ENCODE peak calls at places on chromosomes 1 and 21, in ten cellular contexts. One of them, this sample, is unnamed.

GRCh38 chr1:76939107-76939816 is 72.0 kb downstream of the ST6GALNAC5 start:
- DNase-seq in PC-9: no peak
- DNase-seq in A673: no peak
- DNase-seq in sigmoid colon: no peak
- DNase-seq in heart right ventricle: no peak
- DNase-seq in upper lobe of right lung: no peak
- DNase-seq in GM23248: peak; percentile 57
- DNase-seq in Panc1: no peak
- DNase-seq in neural progenitor cell: no peak
- DNase-seq in keratinocyte: no peak
- DNase-seq in this sample: no peak

GRCh38 chr1:209150114-209150513 is 433.4 kb upstream of the CAMK1G start:
- DNase-seq in PC-9: peak; percentile 3
- DNase-seq in A673: peak; percentile 52
- DNase-seq in sigmoid colon: no peak
- DNase-seq in heart right ventricle: no peak
- DNase-seq in upper lobe of right lung: no peak
- DNase-seq in GM23248: peak; percentile 49
- DNase-seq in Panc1: no peak
- DNase-seq in neural progenitor cell: peak; percentile 78
- DNase-seq in keratinocyte: no peak
- DNase-seq in this sample: no peak

GRCh38 chr1:108590436-108590835 is 30.5 kb downstream of the EEIG2 start:
- DNase-seq in PC-9: no peak
- DNase-seq in A673: peak; percentile 65
- DNase-seq in sigmoid colon: peak; percentile 67
- DNase-seq in heart right ventricle: no peak
- DNase-seq in upper lobe of right lung: no peak
- DNase-seq in GM23248: peak; percentile 54
- DNase-seq in Panc1: no peak
- DNase-seq in neural progenitor cell: no peak
- DNase-seq in keratinocyte: no peak
- DNase-seq in this sample: no peak

GRCh38 chr1:217135569-217135915 is 412.3 kb upstream of the ESRRG start:
- DNase-seq in PC-9: no peak
- DNase-seq in A673: no peak
- DNase-seq in sigmoid colon: no peak
- DNase-seq in heart right ventricle: no peak
- DNase-seq in upper lobe of right lung: no peak
- DNase-seq in GM23248: peak; percentile 14
- DNase-seq in Panc1: no peak
- DNase-seq in neural progenitor cell: peak; percentile 37
- DNase-seq in keratinocyte: no peak
- DNase-seq in this sample: peak; percentile 41

GRCh38 chr1:3564921-3565831 is 46.1 kb downstream of the MEGF6 start:
- DNase-seq in PC-9: no peak
- DNase-seq in A673: peak; percentile 51
- DNase-seq in sigmoid colon: no peak
- DNase-seq in heart right ventricle: no peak
- DNase-seq in upper lobe of right lung: no peak
- DNase-seq in GM23248: peak; percentile 49
- DNase-seq in Panc1: no peak
- DNase-seq in neural progenitor cell: peak; percentile 75
- DNase-seq in keratinocyte: no peak
- DNase-seq in this sample: no peak

GRCh38 chr1:33763406-33763805 is 100.5 kb upstream of the HMGB4 start:
- DNase-seq in PC-9: no peak
- DNase-seq in A673: no peak
- DNase-seq in sigmoid colon: no peak
- DNase-seq in heart right ventricle: no peak
- DNase-seq in upper lobe of right lung: no peak
- DNase-seq in GM23248: peak; percentile 93
- DNase-seq in Panc1: no peak
- DNase-seq in neural progenitor cell: no peak
- DNase-seq in keratinocyte: peak; percentile 42
- DNase-seq in this sample: no peak

GRCh38 chr1:118217073-118217620 is 32.1 kb upstream of the SPAG17 start:
- DNase-seq in PC-9: no peak
- DNase-seq in A673: peak; percentile 70
- DNase-seq in sigmoid colon: no peak
- DNase-seq in heart right ventricle: no peak
- DNase-seq in upper lobe of right lung: no peak
- DNase-seq in GM23248: no peak
- DNase-seq in Panc1: no peak
- DNase-seq in neural progenitor cell: no peak
- DNase-seq in keratinocyte: no peak
- DNase-seq in this sample: no peak

GRCh38 chr1:202578001-202578500 is 132.2 kb downstream of the SYT2 start:
- DNase-seq in PC-9: no peak
- DNase-seq in A673: peak; percentile 95
- DNase-seq in sigmoid colon: no peak
- DNase-seq in heart right ventricle: no peak
- DNase-seq in upper lobe of right lung: no peak
- DNase-seq in GM23248: no peak
- DNase-seq in Panc1: no peak
- DNase-seq in neural progenitor cell: peak; percentile 45
- DNase-seq in keratinocyte: no peak
- DNase-seq in this sample: no peak

GRCh38 chr1:8602471-8603219 is 214.8 kb downstream of the RERE start:
- DNase-seq in PC-9: no peak
- DNase-seq in A673: peak; percentile 72
- DNase-seq in sigmoid colon: no peak
- DNase-seq in heart right ventricle: no peak
- DNase-seq in upper lobe of right lung: no peak
- DNase-seq in GM23248: no peak
- DNase-seq in Panc1: no peak
- DNase-seq in neural progenitor cell: no peak
- DNase-seq in keratinocyte: no peak
- DNase-seq in this sample: no peak

GRCh38 chr1:78831731-78832360 is 174.7 kb downstream of the ADGRL4 start:
- DNase-seq in PC-9: peak; percentile 6
- DNase-seq in A673: peak; percentile 80
- DNase-seq in sigmoid colon: no peak
- DNase-seq in heart right ventricle: no peak
- DNase-seq in upper lobe of right lung: no peak
- DNase-seq in GM23248: peak; percentile 90
- DNase-seq in Panc1: no peak
- DNase-seq in neural progenitor cell: no peak
- DNase-seq in keratinocyte: peak; percentile 76
- DNase-seq in this sample: no peak

GRCh38 chr1:226533220-226533619 is 15.3 kb upstream of the STUM start:
- DNase-seq in PC-9: no peak
- DNase-seq in A673: no peak
- DNase-seq in sigmoid colon: no peak
- DNase-seq in heart right ventricle: no peak
- DNase-seq in upper lobe of right lung: no peak
- DNase-seq in GM23248: no peak
- DNase-seq in Panc1: no peak
- DNase-seq in neural progenitor cell: no peak
- DNase-seq in keratinocyte: no peak
- DNase-seq in this sample: no peak

GRCh38 chr21:16913010-16913409 is 599.8 kb upstream of the CXADR start:
- DNase-seq in PC-9: peak; percentile 20
- DNase-seq in A673: no peak
- DNase-seq in sigmoid colon: no peak
- DNase-seq in heart right ventricle: no peak
- DNase-seq in upper lobe of right lung: no peak
- DNase-seq in GM23248: peak; percentile 16
- DNase-seq in Panc1: no peak
- DNase-seq in neural progenitor cell: peak; percentile 23
- DNase-seq in keratinocyte: no peak
- DNase-seq in this sample: no peak

GRCh38 chr1:117275055-117275454 is 64.3 kb upstream of the VTCN1 start:
- DNase-seq in PC-9: no peak
- DNase-seq in A673: no peak
- DNase-seq in sigmoid colon: no peak
- DNase-seq in heart right ventricle: no peak
- DNase-seq in upper lobe of right lung: no peak
- DNase-seq in GM23248: peak; percentile 53
- DNase-seq in Panc1: no peak
- DNase-seq in neural progenitor cell: no peak
- DNase-seq in keratinocyte: no peak
- DNase-seq in this sample: no peak

GRCh38 chr1:172845371-172845770 is 186.5 kb downstream of the FASLG start:
- DNase-seq in PC-9: no peak
- DNase-seq in A673: peak; percentile 21
- DNase-seq in sigmoid colon: no peak
- DNase-seq in heart right ventricle: no peak
- DNase-seq in upper lobe of right lung: no peak
- DNase-seq in GM23248: peak; percentile 45
- DNase-seq in Panc1: no peak
- DNase-seq in neural progenitor cell: no peak
- DNase-seq in keratinocyte: no peak
- DNase-seq in this sample: no peak

GRCh38 chr1:29567257-29567656 is 330.9 kb downstream of the PTPRU start:
- DNase-seq in PC-9: no peak
- DNase-seq in A673: no peak
- DNase-seq in sigmoid colon: no peak
- DNase-seq in heart right ventricle: no peak
- DNase-seq in upper lobe of right lung: no peak
- DNase-seq in GM23248: no peak
- DNase-seq in Panc1: no peak
- DNase-seq in neural progenitor cell: no peak
- DNase-seq in keratinocyte: no peak
- DNase-seq in this sample: no peak

GRCh38 chr1:226872455-226872854 is 2.0 kb downstream of the PSEN2 start:
- DNase-seq in PC-9: no peak
- DNase-seq in A673: no peak
- DNase-seq in sigmoid colon: no peak
- DNase-seq in heart right ventricle: peak; percentile 26
- DNase-seq in upper lobe of right lung: no peak
- DNase-seq in GM23248: no peak
- DNase-seq in Panc1: no peak
- DNase-seq in neural progenitor cell: no peak
- DNase-seq in keratinocyte: no peak
- DNase-seq in this sample: no peak

GRCh38 chr1:163346326-163346870 is 24.6 kb downstream of the NUF2 start:
- DNase-seq in PC-9: no peak
- DNase-seq in A673: no peak
- DNase-seq in sigmoid colon: no peak
- DNase-seq in heart right ventricle: no peak
- DNase-seq in upper lobe of right lung: no peak
- DNase-seq in GM23248: peak; percentile 30
- DNase-seq in Panc1: no peak
- DNase-seq in neural progenitor cell: no peak
- DNase-seq in keratinocyte: no peak
- DNase-seq in this sample: no peak

GRCh38 chr1:163357378-163357777 is 35.6 kb downstream of the NUF2 start:
- DNase-seq in PC-9: no peak
- DNase-seq in A673: no peak
- DNase-seq in sigmoid colon: no peak
- DNase-seq in heart right ventricle: no peak
- DNase-seq in upper lobe of right lung: no peak
- DNase-seq in GM23248: peak; percentile 10
- DNase-seq in Panc1: no peak
- DNase-seq in neural progenitor cell: no peak
- DNase-seq in keratinocyte: no peak
- DNase-seq in this sample: no peak

GRCh38 chr1:163347106-163347505 is 25.4 kb downstream of the NUF2 start:
- DNase-seq in PC-9: no peak
- DNase-seq in A673: no peak
- DNase-seq in sigmoid colon: no peak
- DNase-seq in heart right ventricle: no peak
- DNase-seq in upper lobe of right lung: no peak
- DNase-seq in GM23248: no peak
- DNase-seq in Panc1: no peak
- DNase-seq in neural progenitor cell: no peak
- DNase-seq in keratinocyte: no peak
- DNase-seq in this sample: no peak

GRCh38 chr1:163351912-163352311 is 30.2 kb downstream of the NUF2 start:
- DNase-seq in PC-9: no peak
- DNase-seq in A673: no peak
- DNase-seq in sigmoid colon: no peak
- DNase-seq in heart right ventricle: no peak
- DNase-seq in upper lobe of right lung: no peak
- DNase-seq in GM23248: no peak
- DNase-seq in Panc1: no peak
- DNase-seq in neural progenitor cell: no peak
- DNase-seq in keratinocyte: no peak
- DNase-seq in this sample: no peak
- H3K36me3 ChIP-seq in PC-9: peaks cover 3% of the 10 kb centered on the region
- H3K36me3 ChIP-seq in A673: peaks cover 86% of the 10 kb centered on the region
- H3K36me3 ChIP-seq in sigmoid colon: no peaks in the 10 kb centered on the region
- H3K36me3 ChIP-seq in heart right ventricle: no peaks in the 10 kb centered on the region
- H3K36me3 ChIP-seq in upper lobe of right lung: no peaks in the 10 kb centered on the region
- H3K36me3 ChIP-seq in GM23248: no peaks in the 10 kb centered on the region
- H3K36me3 ChIP-seq in Panc1: peaks cover 12% of the 10 kb centered on the region
- H3K36me3 ChIP-seq in neural progenitor cell: peaks cover 25% of the 10 kb centered on the region
- H3K36me3 ChIP-seq in keratinocyte: no peaks in the 10 kb centered on the region
- H3K36me3 ChIP-seq in this sample: no peaks in the 10 kb centered on the region

GRCh38 chr1:61273167-61273705 is 190.9 kb downstream of the NFIA start:
- DNase-seq in PC-9: no peak
- DNase-seq in A673: no peak
- DNase-seq in sigmoid colon: no peak
- DNase-seq in heart right ventricle: no peak
- DNase-seq in upper lobe of right lung: no peak
- DNase-seq in GM23248: no peak
- DNase-seq in Panc1: no peak
- DNase-seq in neural progenitor cell: no peak
- DNase-seq in keratinocyte: no peak
- DNase-seq in this sample: no peak
- H3K36me3 ChIP-seq in PC-9: no peaks in the 10 kb centered on the region
- H3K36me3 ChIP-seq in A673: peaks cover 4% of the 10 kb centered on the region
- H3K36me3 ChIP-seq in sigmoid colon: no peaks in the 10 kb centered on the region
- H3K36me3 ChIP-seq in heart right ventricle: no peaks in the 10 kb centered on the region
- H3K36me3 ChIP-seq in upper lobe of right lung: no peaks in the 10 kb centered on the region
- H3K36me3 ChIP-seq in GM23248: no peaks in the 10 kb centered on the region
- H3K36me3 ChIP-seq in Panc1: no peaks in the 10 kb centered on the region
- H3K36me3 ChIP-seq in neural progenitor cell: no peaks in the 10 kb centered on the region
- H3K36me3 ChIP-seq in keratinocyte: no peaks in the 10 kb centered on the region
- H3K36me3 ChIP-seq in this sample: no peaks in the 10 kb centered on the region

GRCh38 chr1:23069149-23069548 is 49.9 kb downstream of the KDM1A start:
- DNase-seq in PC-9: no peak
- DNase-seq in A673: no peak
- DNase-seq in sigmoid colon: no peak
- DNase-seq in heart right ventricle: no peak
- DNase-seq in upper lobe of right lung: no peak
- DNase-seq in GM23248: no peak
- DNase-seq in Panc1: no peak
- DNase-seq in neural progenitor cell: no peak
- DNase-seq in keratinocyte: no peak
- DNase-seq in this sample: no peak
- H3K36me3 ChIP-seq in PC-9: peaks cover 60% of the 10 kb centered on the region
- H3K36me3 ChIP-seq in A673: peaks cover 87% of the 10 kb centered on the region
- H3K36me3 ChIP-seq in sigmoid colon: peaks cover 97% of the 10 kb centered on the region
- H3K36me3 ChIP-seq in heart right ventricle: peaks cover 3% of the 10 kb centered on the region
- H3K36me3 ChIP-seq in upper lobe of right lung: peaks cover 79% of the 10 kb centered on the region
- H3K36me3 ChIP-seq in GM23248: peaks cover 19% of the 10 kb centered on the region
- H3K36me3 ChIP-seq in Panc1: peaks cover 35% of the 10 kb centered on the region
- H3K36me3 ChIP-seq in neural progenitor cell: peaks cover 37% of the 10 kb centered on the region
- H3K36me3 ChIP-seq in keratinocyte: peaks cover 14% of the 10 kb centered on the region
- H3K36me3 ChIP-seq in this sample: peaks cover 20% of the 10 kb centered on the region

GRCh38 chr1:198030682-198031081 is 113.5 kb downstream of the LHX9 start:
- DNase-seq in PC-9: no peak
- DNase-seq in A673: no peak
- DNase-seq in sigmoid colon: no peak
- DNase-seq in heart right ventricle: no peak
- DNase-seq in upper lobe of right lung: no peak
- DNase-seq in GM23248: peak; percentile 76
- DNase-seq in Panc1: no peak
- DNase-seq in neural progenitor cell: no peak
- DNase-seq in keratinocyte: no peak
- DNase-seq in this sample: no peak

GRCh38 chr1:198031086-198031485 is 113.9 kb downstream of the LHX9 start:
- DNase-seq in PC-9: no peak
- DNase-seq in A673: no peak
- DNase-seq in sigmoid colon: no peak
- DNase-seq in heart right ventricle: no peak
- DNase-seq in upper lobe of right lung: no peak
- DNase-seq in GM23248: no peak
- DNase-seq in Panc1: no peak
- DNase-seq in neural progenitor cell: no peak
- DNase-seq in keratinocyte: no peak
- DNase-seq in this sample: no peak

GRCh38 chr1:198032668-198033067 is 115.5 kb downstream of the LHX9 start:
- DNase-seq in PC-9: no peak
- DNase-seq in A673: no peak
- DNase-seq in sigmoid colon: no peak
- DNase-seq in heart right ventricle: no peak
- DNase-seq in upper lobe of right lung: no peak
- DNase-seq in GM23248: no peak
- DNase-seq in Panc1: no peak
- DNase-seq in neural progenitor cell: no peak
- DNase-seq in keratinocyte: no peak
- DNase-seq in this sample: no peak
- H3K36me3 ChIP-seq in PC-9: no peaks in the 10 kb centered on the region
- H3K36me3 ChIP-seq in A673: no peaks in the 10 kb centered on the region
- H3K36me3 ChIP-seq in sigmoid colon: no peaks in the 10 kb centered on the region
- H3K36me3 ChIP-seq in heart right ventricle: no peaks in the 10 kb centered on the region
- H3K36me3 ChIP-seq in upper lobe of right lung: no peaks in the 10 kb centered on the region
- H3K36me3 ChIP-seq in GM23248: no peaks in the 10 kb centered on the region
- H3K36me3 ChIP-seq in Panc1: no peaks in the 10 kb centered on the region
- H3K36me3 ChIP-seq in neural progenitor cell: no peaks in the 10 kb centered on the region
- H3K36me3 ChIP-seq in keratinocyte: no peaks in the 10 kb centered on the region
- H3K36me3 ChIP-seq in this sample: no peaks in the 10 kb centered on the region

This sample was measured in psoas muscle.